ENCODE peak calls at places on chromosomes 3 and 15, in five cellular contexts. N is heart right ventricle, C is breast epithelium, G is mesendoderm, I is GM23248. Y is an unnamed sample.
A peak's percentile ranks its signal among the peaks of the same experiment; 100 is the strongest.

GRCh38 chr15:22956257-22956979 is 23.8 kb downstream of the CYFIP1 start:
- DNase-seq in G (no peak), N (peak; percentile 61), I (no peak), C (no peak), Y (no peak)

GRCh38 chr3:184485256-184485655 is 76.3 kb upstream of the EPHB3 start:
- DNase-seq in G (no peak), C (no peak), N (no peak), I (no peak), Y (no peak)

GRCh38 chr15:26628071-26628470 is 144.8 kb downstream of the GABRB3 start:
- DNase-seq in N (no peak), C (no peak), I (no peak), G (peak; percentile 33), Y (no peak)

GRCh38 chr3:109729111-109729510 is 391.8 kb upstream of the DPPA4 start:
- DNase-seq in C (no peak), G (no peak), I (no peak), N (no peak), Y (no peak)

GRCh38 chr3:146342971-146343370 is 92.1 kb upstream of the PLSCR4 start:
- DNase-seq in N (no peak), I (peak; percentile 65), G (no peak), C (no peak), Y (no peak)

GRCh38 chr3:27166888-27167287 is 202.3 kb downstream of the NEK10 start:
- DNase-seq in C (no peak), I (peak; percentile 95), G (peak; percentile 60), N (no peak), Y (peak; percentile 59)

GRCh38 chr3:130841357-130841756 is 52.5 kb upstream of the ATP2C1 start:
- DNase-seq in C (no peak), I (peak; percentile 51), N (no peak), G (no peak), Y (no peak)

GRCh38 chr15:87599616-87600015 is 656.9 kb downstream of the NTRK3 start:
- DNase-seq in G (no peak), N (no peak), I (peak; percentile 3), C (no peak), Y (no peak)

GRCh38 chr3:8886556-8886955 is 76.7 kb downstream of the RAD18 start:
- DNase-seq in C (no peak), I (peak; percentile 47), N (no peak), G (no peak), Y (no peak)

GRCh38 chr15:96470682-96471290 is 140.3 kb downstream of the NR2F2 start:
- DNase-seq in G (no peak), I (no peak), C (no peak), N (no peak), Y (no peak)

GRCh38 chr3:46509661-46510187 is 11.9 kb downstream of the RTP3 start:
- DNase-seq in C (no peak), I (no peak), N (no peak), G (no peak), Y (no peak)

GRCh38 chr3:11478167-11478566 is 165.5 kb downstream of the VGLL4 start:
- DNase-seq in I (no peak), N (no peak), G (no peak), C (no peak), Y (no peak)

GRCh38 chr3:11479230-11479620 is 164.5 kb downstream of the VGLL4 start:
- DNase-seq in N (no peak), C (no peak), G (no peak), I (no peak), Y (peak; percentile 23)

GRCh38 chr3:11477286-11477935 is 166.3 kb downstream of the VGLL4 start:
- DNase-seq in G (peak; percentile 53), N (no peak), C (no peak), I (peak; percentile 82), Y (peak; percentile 59)

GRCh38 chr3:11475324-11475723 is 168.4 kb downstream of the VGLL4 start:
- DNase-seq in N (no peak), I (no peak), G (no peak), C (no peak), Y (no peak)

DNA sequence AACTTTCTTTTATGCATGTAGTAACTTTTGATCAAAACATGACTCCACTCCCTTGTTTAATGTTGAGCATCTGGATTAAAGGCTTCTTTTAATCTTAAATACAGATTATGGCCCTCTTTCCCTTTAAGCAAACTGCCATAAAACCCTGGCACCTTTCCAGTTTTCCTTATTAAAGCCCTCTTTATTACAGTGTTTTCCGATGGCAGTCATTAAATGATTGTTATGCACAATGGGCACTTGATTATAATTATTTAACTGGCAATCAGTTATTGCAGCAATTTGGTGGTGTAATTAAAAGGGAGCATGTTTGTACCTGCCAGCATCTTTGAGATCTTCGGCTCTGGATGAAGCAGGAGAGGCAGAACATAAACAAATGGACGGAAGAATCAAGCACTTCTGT is 166.9 kb downstream of the VGLL4 start:
- DNase-seq in I (no peak), C (no peak), N (no peak), G (no peak), Y (no peak)
- H3K27ac ChIP-seq in I (peak overlapping the region; percentile 79), C (peak overlapping the region; percentile 39), N (no peak overlapping the region), G (no peak overlapping the region), Y (peak overlapping the region; percentile 78)

GRCh38 chr15:45429974-45430792 is 51.8 kb upstream of the GATM start:
- DNase-seq in C (peak; percentile 72), G (peak; percentile 56), I (peak; percentile 59), N (peak; percentile 79), Y (peak; percentile 67)

GRCh38 chr15:45428491-45428890 is 50.1 kb upstream of the GATM start:
- DNase-seq in N (no peak), G (no peak), I (no peak), C (no peak), Y (no peak)

GRCh38 chr15:45424429-45424828 is 46.1 kb upstream of the GATM start:
- DNase-seq in C (no peak), I (no peak), N (no peak), G (no peak), Y (no peak)

GRCh38 chr15:45425135-45425534 is 46.8 kb upstream of the GATM start:
- DNase-seq in G (peak; percentile 5), I (peak; percentile 77), C (no peak), N (no peak), Y (no peak)

GRCh38 chr15:45427085-45427484 is 48.7 kb upstream of the GATM start:
- DNase-seq in G (no peak), N (no peak), I (no peak), C (no peak), Y (no peak)
- H3K4me3 ChIP-seq in G (no peak overlapping the region), N (no peak overlapping the region), I (no peak overlapping the region), C (no peak overlapping the region), Y (no peak overlapping the region)

DNA sequence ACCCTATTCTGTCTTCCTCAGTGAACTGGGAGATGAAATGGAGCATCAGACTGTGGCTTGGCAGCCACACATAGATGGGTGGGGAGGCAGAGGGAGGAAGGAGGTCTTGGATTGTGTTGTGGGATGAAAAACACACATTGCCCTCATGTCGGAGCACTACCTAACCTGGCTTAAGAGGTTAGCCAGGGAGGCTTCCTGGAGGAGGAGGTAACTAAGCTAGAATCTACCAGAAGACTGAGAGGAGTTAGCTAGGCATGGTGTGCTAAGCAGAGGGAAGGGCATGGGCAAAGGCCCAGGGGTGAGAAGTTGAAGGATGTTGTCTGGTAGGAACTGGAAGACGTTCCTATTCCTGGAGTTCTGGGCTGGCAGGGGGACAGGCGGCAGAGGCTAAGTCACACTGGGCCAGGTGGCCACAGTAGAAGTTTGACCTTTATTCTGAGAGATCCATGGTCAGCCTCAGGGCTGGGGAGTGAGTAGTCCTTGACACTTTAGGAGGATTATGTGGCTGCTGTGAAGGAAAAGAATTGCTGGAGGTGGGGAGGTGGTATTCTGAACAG is 7.7 kb upstream of the PRKCD start:
- DNase-seq in I (no peak), G (no peak), C (no peak), N (no peak), Y (no peak)
- H3K4me1 ChIP-seq in I (peaks cover 9% of the 10 kb centered on the region), G (no peaks in the 10 kb centered on the region), C (peaks cover 24% of the 10 kb centered on the region), N (peaks cover 20% of the 10 kb centered on the region), Y (no peaks in the 10 kb centered on the region)

GRCh38 chr15:41020829-41021228 is 67.6 kb downstream of the CHAC1 start:
- DNase-seq in C (no peak), N (no peak), I (no peak), G (peak; percentile 11), Y (no peak)

GRCh38 chr15:41024880-41025279 is 71.6 kb downstream of the CHAC1 start:
- DNase-seq in I (peak; percentile 9), N (no peak), C (no peak), G (no peak), Y (no peak)

GRCh38 chr15:41022487-41023090 is 69.3 kb downstream of the CHAC1 start:
- DNase-seq in I (peak; percentile 78), G (peak; percentile 58), N (no peak), C (no peak), Y (no peak)

GRCh38 chr15:41025393-41025792 is 72.1 kb downstream of the CHAC1 start:
- DNase-seq in N (no peak), I (no peak), G (no peak), C (no peak), Y (no peak)

DNA sequence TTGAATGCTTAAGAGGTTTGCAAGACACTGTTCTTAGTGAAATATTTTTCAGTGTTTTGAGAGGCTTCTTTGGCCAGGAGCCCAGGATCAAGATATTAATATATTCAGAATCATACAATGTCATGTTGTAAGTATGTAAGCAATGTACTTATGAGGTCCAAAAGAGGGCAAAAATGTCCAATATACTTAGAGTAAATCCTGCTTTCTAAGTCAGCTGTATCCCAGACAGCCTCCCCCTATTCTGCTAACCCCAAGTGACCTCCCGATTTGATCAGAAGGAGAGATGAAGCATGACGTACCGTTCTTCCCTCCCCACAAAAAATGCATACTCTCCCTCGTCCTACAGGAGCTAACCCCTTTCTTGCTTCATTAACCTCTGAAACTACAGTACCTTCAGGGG is 70.9 kb downstream of the CHAC1 start:
- DNase-seq in N (no peak), C (no peak), G (no peak), I (peak; percentile 86), Y (no peak)
- H3K27ac ChIP-seq in N (no peak overlapping the region), C (no peak overlapping the region), G (no peak overlapping the region), I (peak overlapping the region; percentile 64), Y (no peak overlapping the region)

DNA sequence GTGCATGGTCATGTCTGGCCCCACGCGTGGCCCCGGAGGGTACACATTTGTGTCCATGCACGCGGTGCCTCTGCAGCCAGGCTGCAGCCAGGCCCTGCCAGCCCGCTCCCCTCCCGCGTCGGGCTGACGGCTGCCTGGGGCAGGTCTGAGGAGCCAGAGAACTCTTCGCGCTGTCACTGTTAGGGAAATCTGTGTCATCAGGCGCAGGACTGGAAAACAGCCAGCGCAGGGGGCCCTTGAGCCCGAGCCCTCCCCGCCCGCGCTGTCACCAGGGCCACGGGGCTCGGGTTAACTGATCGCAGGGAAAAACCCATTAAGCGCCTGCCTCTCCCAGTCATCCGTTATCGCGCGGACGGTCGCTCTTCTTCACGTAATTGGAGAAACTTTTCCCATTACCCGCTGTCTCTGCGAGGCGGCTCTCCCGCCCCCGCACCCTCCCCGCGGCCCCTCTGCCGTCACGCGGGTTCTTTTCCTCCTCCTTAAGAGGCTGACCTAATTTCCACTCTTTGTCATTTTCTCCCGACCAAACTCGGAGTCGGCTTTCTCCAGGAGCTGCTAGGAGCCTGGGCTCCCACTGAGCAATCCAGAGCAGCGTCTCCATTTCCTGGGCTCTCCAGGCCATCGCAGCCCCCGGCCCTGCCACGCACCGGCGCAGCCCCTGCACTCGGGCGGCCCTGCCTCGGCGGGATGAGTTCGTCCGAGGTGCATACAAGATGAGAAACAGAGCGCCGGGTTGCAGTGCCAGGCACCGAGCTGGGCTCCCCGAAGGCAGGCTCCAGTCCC is 57.5 kb upstream of the PRR23E start:
- DNase-seq in C (no peak), I (peak; percentile 73), N (peak; percentile 52), G (peak; percentile 51), Y (no peak)
- H3K4me3 ChIP-seq in C (peak overlapping the region; percentile 12), I (peak overlapping the region; percentile 67), N (peak overlapping the region; percentile 12), G (no peak overlapping the region), Y (no peak overlapping the region)

GRCh38 chr3:73581134-73581846 is 43.5 kb downstream of the PDZRN3 start:
- DNase-seq in I (no peak), G (no peak), N (no peak), C (no peak), Y (no peak)
- H3K4me1 ChIP-seq in I (peaks cover 31% of the 10 kb centered on the region), G (no peaks in the 10 kb centered on the region), N (peaks cover 40% of the 10 kb centered on the region), C (no peaks in the 10 kb centered on the region), Y (no peaks in the 10 kb centered on the region)